ENCODE peak calls at places on chromosomes 7 and 10, in seven cellular contexts. H is choroid plexus epithelial cell; U is iPS-NIHi11; Q is stimulated activated CD4-positive, alpha-beta T cell treated with anti-CD3 and anti-CD28 coated beads, Interleukin-1b, Interleukin-23, amount 100 ng/mL, for 24 hours; T is spleen; R is ecto neural progenitor cell; P is mesenteric fat pad. J is an unnamed sample.

GRCh38 chr10:131172433-131172832 is 139.1 kb downstream of the TCERG1L start:
- DNase-seq in H (no peak), U (no peak), Q (no peak), T (no peak), R (peak; percentile 23), P (peak; percentile 81), J (no peak)

GRCh38 chr7:50655020-50655419 is 89.8 kb upstream of the DDC start:
- DNase-seq in H (no peak), U (no peak), Q (no peak), T (no peak), R (no peak), P (no peak), J (no peak)

GRCh38 chr7:46630031-46630430 is 709.0 kb upstream of the IGFBP3 start:
- DNase-seq in H (peak; percentile 95), U (no peak), Q (no peak), T (no peak), R (no peak), P (no peak), J (no peak)

GRCh38 chr10:46248651-46249131 is 38.1 kb upstream of the ANTXRL start:
- DNase-seq in H (no peak), U (no peak), Q (no peak), T (peak; percentile 52), R (peak; percentile 28), P (no peak), J (no peak)

GRCh38 chr7:101068401-101068800 is 16.9 kb upstream of the TRIM56 start:
- DNase-seq in H (no peak), U (no peak), Q (no peak), T (peak; percentile 20), R (no peak), P (no peak), J (no peak)

GRCh38 chr10:86315543-86315942 is 51.1 kb downstream of the GRID1 start:
- DNase-seq in H (no peak), U (no peak), Q (no peak), T (peak; percentile 3), R (no peak), P (peak; percentile 26), J (no peak)

GRCh38 chr10:116773306-116773705 is 30.9 kb upstream of the HSPA12A start:
- DNase-seq in H (no peak), U (no peak), Q (no peak), T (no peak), R (no peak), P (peak; percentile 83), J (no peak)

GRCh38 chr10:61890881-61891409 is 10.6 kb upstream of the ARID5B start:
- DNase-seq in H (no peak), U (no peak), Q (no peak), T (no peak), R (no peak), P (no peak), J (no peak)

GRCh38 chr7:18499407-18500197 is 4.1 kb downstream of the HDAC9 start:
- DNase-seq in H (no peak), U (no peak), Q (no peak), T (no peak), R (no peak), P (no peak), J (no peak)

GRCh38 chr10:88117227-88117626 is 253.8 kb downstream of the PTEN start:
- DNase-seq in H (no peak), U (no peak), Q (peak; percentile 53), T (no peak), R (no peak), P (no peak), J (no peak)

GRCh38 chr10:103968441-103969391 is 1.8 kb downstream of the SLK start:
- DNase-seq in H (no peak), U (no peak), Q (no peak), T (no peak), R (no peak), P (no peak), J (no peak)

GRCh38 chr7:5595545-5596045 is 172.0 kb upstream of the TNRC18 start:
- DNase-seq in H (peak; percentile 63), U (peak; percentile 11), Q (no peak), T (no peak), R (no peak), P (no peak), J (no peak)

GRCh38 chr10:86364551-86365345 is 1.8 kb downstream of the GRID1 start:
- DNase-seq in H (no peak), U (peak; percentile 71), Q (no peak), T (peak; percentile 69), R (peak; percentile 75), P (peak; percentile 89), J (no peak)

GRCh38 chr7:512541-513311 is 6.9 kb downstream of the PDGFA start:
- DNase-seq in H (no peak), U (no peak), Q (no peak), T (no peak), R (no peak), P (no peak), J (no peak)

GRCh38 chr10:92695679-92696605 is 6.2 kb downstream of the HHEX start:
- DNase-seq in H (peak; percentile 64), U (peak; percentile 57), Q (no peak), T (peak; percentile 80), R (peak; percentile 61), P (no peak), J (peak; percentile 43)

GRCh38 chr10:8056891-8057331 is 2.4 kb downstream of the GATA3 start:
- DNase-seq in H (no peak), U (no peak), Q (no peak), T (no peak), R (no peak), P (no peak), J (no peak)

GRCh38 chr10:8049874-8050560 is 4.5 kb upstream of the GATA3 start:
- DNase-seq in H (no peak), U (peak; percentile 53), Q (no peak), T (no peak), R (peak; percentile 67), P (peak; percentile 85), J (no peak)

GRCh38 chr7:103632972-103633371 is 187.0 kb upstream of the SLC26A5 start:
- DNase-seq in H (peak; percentile 51), U (no peak), Q (no peak), T (no peak), R (no peak), P (no peak), J (no peak)

GRCh38 chr10:89086801-89087513 is 96.4 kb downstream of the FAS start:
- DNase-seq in H (peak; percentile 94), U (peak; percentile 30), Q (no peak), T (peak; percentile 62), R (no peak), P (peak; percentile 89), J (no peak)

GRCh38 chr10:132421377-132422168 is 24.6 kb downstream of the PWWP2B start:
- DNase-seq in H (peak; percentile 50), U (peak; percentile 66), Q (no peak), T (peak; percentile 95), R (no peak), P (no peak), J (no peak)

GRCh38 chr7:123823898-123824753 is 20.8 kb upstream of the HYAL4 start:
- DNase-seq in H (no peak), U (no peak), Q (peak; percentile 34), T (no peak), R (no peak), P (no peak), J (no peak)